ENCODE peak calls at places on chromosome 14, in six cellular contexts. One of them, this sample, is unnamed.

GRCh38 chr14:60311417-60311816 is 62.4 kb downstream of the PPM1A start:
- DNase-seq in left colon: no peak
- DNase-seq in left kidney: no peak
- DNase-seq in D341Med: no peak
- DNase-seq in left cardiac atrium: no peak
- DNase-seq in right atrium auricular region: no peak
- DNase-seq in this sample: no peak

GRCh38 chr14:92144708-92145107 is 22.9 kb downstream of the CPSF2 start:
- DNase-seq in left kidney: no peak
- DNase-seq in left cardiac atrium: no peak
- DNase-seq in right atrium auricular region: no peak
- DNase-seq in left colon: no peak
- DNase-seq in D341Med: no peak
- DNase-seq in this sample: no peak

GRCh38 chr14:57833304-57833703 is 32.6 kb downstream of the SLC35F4 start:
- DNase-seq in left colon: no peak
- DNase-seq in left cardiac atrium: peak; percentile 37
- DNase-seq in left kidney: no peak
- DNase-seq in D341Med: no peak
- DNase-seq in right atrium auricular region: no peak
- DNase-seq in this sample: peak; percentile 87

GRCh38 chr14:103973354-103973753 is 31.0 kb upstream of the RD3L start:
- DNase-seq in left colon: no peak
- DNase-seq in left cardiac atrium: no peak
- DNase-seq in right atrium auricular region: no peak
- DNase-seq in left kidney: peak; percentile 37
- DNase-seq in D341Med: no peak
- DNase-seq in this sample: no peak

GRCh38 chr14:101875726-101876268 is 88.6 kb upstream of the DYNC1H1 start:
- DNase-seq in left cardiac atrium: no peak
- DNase-seq in right atrium auricular region: no peak
- DNase-seq in left colon: no peak
- DNase-seq in left kidney: peak; percentile 73
- DNase-seq in D341Med: no peak
- DNase-seq in this sample: no peak

GRCh38 chr14:106843951-106844483 is 1317.6 kb downstream of the TMEM121 start:
- DNase-seq in D341Med: no peak
- DNase-seq in left colon: peak; percentile 68
- DNase-seq in left kidney: no peak
- DNase-seq in left cardiac atrium: no peak
- DNase-seq in right atrium auricular region: no peak
- DNase-seq in this sample: no peak

GRCh38 chr14:98964171-98964570 is 307.8 kb downstream of the BCL11B start:
- DNase-seq in D341Med: no peak
- DNase-seq in left cardiac atrium: no peak
- DNase-seq in left kidney: no peak
- DNase-seq in left colon: no peak
- DNase-seq in right atrium auricular region: no peak
- DNase-seq in this sample: no peak

GRCh38 chr14:95156765-95157194 is 549 bp downstream of the DICER1 start:
- DNase-seq in D341Med: no peak
- DNase-seq in left kidney: peak; percentile 69
- DNase-seq in left cardiac atrium: peak; percentile 56
- DNase-seq in left colon: peak; percentile 66
- DNase-seq in right atrium auricular region: no peak
- DNase-seq in this sample: no peak

GRCh38 chr14:99475179-99475578 is 5.5 kb downstream of the SETD3 start:
- DNase-seq in left cardiac atrium: no peak
- DNase-seq in left colon: no peak
- DNase-seq in D341Med: peak; percentile 42
- DNase-seq in right atrium auricular region: no peak
- DNase-seq in left kidney: no peak
- DNase-seq in this sample: no peak

GRCh38 chr14:63454863-63455622 is 88.1 kb downstream of the PPP2R5E start:
- DNase-seq in right atrium auricular region: no peak
- DNase-seq in D341Med: peak; percentile 64
- DNase-seq in left cardiac atrium: no peak
- DNase-seq in left colon: no peak
- DNase-seq in left kidney: no peak
- DNase-seq in this sample: peak; percentile 10

GRCh38 chr14:35818346-35819115 is 7.6 kb upstream of the BRMS1L start:
- DNase-seq in D341Med: peak; percentile 61
- DNase-seq in left colon: peak; percentile 41
- DNase-seq in right atrium auricular region: no peak
- DNase-seq in left cardiac atrium: no peak
- DNase-seq in left kidney: peak; percentile 67
- DNase-seq in this sample: no peak

GRCh38 chr14:92254786-92255185 is 68.2 kb upstream of the SLC24A4 start:
- DNase-seq in left colon: peak; percentile 26
- DNase-seq in left cardiac atrium: peak; percentile 70
- DNase-seq in right atrium auricular region: no peak
- DNase-seq in left kidney: peak; percentile 67
- DNase-seq in D341Med: no peak
- DNase-seq in this sample: no peak